ENCODE peak calls at places on chromosome 20, in six cellular contexts. One of them, this sample, is unnamed.

GRCh38 chr20:37308098-37309050 is 18.9 kb downstream of the MANBAL start:
- DNase-seq in effector memory CD4-positive, alpha-beta T cell: no peak
- DNase-seq in body of pancreas: no peak
- DNase-seq in hepatocyte: peak
- DNase-seq in transverse colon: no peak
- DNase-seq in breast epithelium: no peak
- DNase-seq in this sample: no peak

GRCh38 chr20:40481337-40481736 is 207.7 kb downstream of the MAFB start:
- DNase-seq in effector memory CD4-positive, alpha-beta T cell: no peak
- DNase-seq in body of pancreas: no peak
- DNase-seq in hepatocyte: no peak
- DNase-seq in transverse colon: no peak
- DNase-seq in breast epithelium: no peak
- DNase-seq in this sample: no peak

GRCh38 chr20:62761058-62761758 is 35.1 kb upstream of the MRGBP start:
- DNase-seq in effector memory CD4-positive, alpha-beta T cell: no peak
- DNase-seq in body of pancreas: no peak
- DNase-seq in hepatocyte: no peak
- DNase-seq in transverse colon: no peak
- DNase-seq in breast epithelium: peak
- DNase-seq in this sample: peak

GRCh38 chr20:38321959-38322598 is 18.1 kb downstream of the BPI start:
- DNase-seq in effector memory CD4-positive, alpha-beta T cell: no peak
- DNase-seq in body of pancreas: no peak
- DNase-seq in hepatocyte: peak
- DNase-seq in transverse colon: no peak
- DNase-seq in breast epithelium: peak
- DNase-seq in this sample: no peak

GRCh38 chr20:24289737-24290481 is 179.5 kb upstream of the SYNDIG1 start:
- DNase-seq in effector memory CD4-positive, alpha-beta T cell: no peak
- DNase-seq in body of pancreas: no peak
- DNase-seq in hepatocyte: no peak
- DNase-seq in transverse colon: no peak
- DNase-seq in breast epithelium: no peak
- DNase-seq in this sample: no peak

GRCh38 chr20:47922280-47922675 is 137.0 kb upstream of the SULF2 start:
- DNase-seq in effector memory CD4-positive, alpha-beta T cell: no peak
- DNase-seq in body of pancreas: no peak
- DNase-seq in hepatocyte: peak
- DNase-seq in transverse colon: no peak
- DNase-seq in breast epithelium: no peak
- DNase-seq in this sample: no peak

GRCh38 chr20:8932192-8933150 is 136.4 kb upstream of the PLCB4 start:
- DNase-seq in effector memory CD4-positive, alpha-beta T cell: no peak
- DNase-seq in body of pancreas: no peak
- DNase-seq in hepatocyte: no peak
- DNase-seq in transverse colon: no peak
- DNase-seq in breast epithelium: no peak
- DNase-seq in this sample: no peak

GRCh38 chr20:39986231-39986904 is 702.7 kb downstream of the MAFB start:
- DNase-seq in effector memory CD4-positive, alpha-beta T cell: no peak
- DNase-seq in body of pancreas: no peak
- DNase-seq in hepatocyte: peak
- DNase-seq in transverse colon: peak
- DNase-seq in breast epithelium: peak
- DNase-seq in this sample: peak

GRCh38 chr20:58059145-58059544 is 169.3 kb downstream of the ANKRD60 start:
- DNase-seq in effector memory CD4-positive, alpha-beta T cell: no peak
- DNase-seq in body of pancreas: no peak
- DNase-seq in hepatocyte: no peak
- DNase-seq in transverse colon: no peak
- DNase-seq in breast epithelium: no peak
- DNase-seq in this sample: no peak

GRCh38 chr20:42553374-42553773 is 636.3 kb downstream of the PTPRT start:
- DNase-seq in effector memory CD4-positive, alpha-beta T cell: no peak
- DNase-seq in body of pancreas: no peak
- DNase-seq in hepatocyte: no peak
- DNase-seq in transverse colon: no peak
- DNase-seq in breast epithelium: no peak
- DNase-seq in this sample: no peak

GRCh38 chr20:61734733-61735502 is 330.8 kb downstream of the TAF4 start:
- DNase-seq in effector memory CD4-positive, alpha-beta T cell: no peak
- DNase-seq in body of pancreas: no peak
- DNase-seq in hepatocyte: no peak
- DNase-seq in transverse colon: no peak
- DNase-seq in breast epithelium: no peak
- DNase-seq in this sample: peak

GRCh38 chr20:45308078-45308778 is at the start of gene MATN4:
- DNase-seq in effector memory CD4-positive, alpha-beta T cell: no peak
- DNase-seq in body of pancreas: peak
- DNase-seq in hepatocyte: no peak
- DNase-seq in transverse colon: peak
- DNase-seq in breast epithelium: no peak
- DNase-seq in this sample: peak

GRCh38 chr20:29410805-29411457 is 1846.5 kb upstream of the DEFB115 start:
- DNase-seq in effector memory CD4-positive, alpha-beta T cell: no peak
- DNase-seq in body of pancreas: no peak
- DNase-seq in hepatocyte: no peak
- DNase-seq in transverse colon: no peak
- DNase-seq in breast epithelium: no peak
- DNase-seq in this sample: no peak

GRCh38 chr20:10510216-10510615 is 75.1 kb downstream of the SLX4IP start:
- DNase-seq in effector memory CD4-positive, alpha-beta T cell: no peak
- DNase-seq in body of pancreas: no peak
- DNase-seq in hepatocyte: no peak
- DNase-seq in transverse colon: no peak
- DNase-seq in breast epithelium: no peak
- DNase-seq in this sample: no peak
- H3K27ac ChIP-seq in effector memory CD4-positive, alpha-beta T cell: no peak
- H3K27ac ChIP-seq in body of pancreas: no peak
- H3K27ac ChIP-seq in hepatocyte: no peak
- H3K27ac ChIP-seq in transverse colon: peak
- H3K27ac ChIP-seq in breast epithelium: no peak
- H3K27ac ChIP-seq in this sample: no peak

GRCh38 chr20:54131675-54132611 is 41.8 kb downstream of the CYP24A1 start:
- DNase-seq in effector memory CD4-positive, alpha-beta T cell: no peak
- DNase-seq in body of pancreas: no peak
- DNase-seq in hepatocyte: no peak
- DNase-seq in transverse colon: no peak
- DNase-seq in breast epithelium: no peak
- DNase-seq in this sample: no peak

GRCh38 chr20:54133434-54134427 is 40.1 kb downstream of the CYP24A1 start:
- DNase-seq in effector memory CD4-positive, alpha-beta T cell: no peak
- DNase-seq in body of pancreas: no peak
- DNase-seq in hepatocyte: peak
- DNase-seq in transverse colon: peak
- DNase-seq in breast epithelium: peak
- DNase-seq in this sample: no peak

GRCh38 chr20:54129350-54129749 is 44.4 kb downstream of the CYP24A1 start:
- DNase-seq in effector memory CD4-positive, alpha-beta T cell: no peak
- DNase-seq in body of pancreas: no peak
- DNase-seq in hepatocyte: no peak
- DNase-seq in transverse colon: no peak
- DNase-seq in breast epithelium: no peak
- DNase-seq in this sample: no peak

GRCh38 chr20:54134445-54135220 is 39.2 kb downstream of the CYP24A1 start:
- DNase-seq in effector memory CD4-positive, alpha-beta T cell: no peak
- DNase-seq in body of pancreas: no peak
- DNase-seq in hepatocyte: no peak
- DNase-seq in transverse colon: no peak
- DNase-seq in breast epithelium: no peak
- DNase-seq in this sample: no peak

GRCh38 chr20:54132612-54133433 is 41.0 kb downstream of the CYP24A1 start:
- DNase-seq in effector memory CD4-positive, alpha-beta T cell: no peak
- DNase-seq in body of pancreas: no peak
- DNase-seq in hepatocyte: peak
- DNase-seq in transverse colon: peak
- DNase-seq in breast epithelium: peak
- DNase-seq in this sample: no peak
- H3K4me3 ChIP-seq in effector memory CD4-positive, alpha-beta T cell: no peak
- H3K4me3 ChIP-seq in body of pancreas: no peak
- H3K4me3 ChIP-seq in hepatocyte: no peak
- H3K4me3 ChIP-seq in transverse colon: no peak
- H3K4me3 ChIP-seq in breast epithelium: no peak
- H3K4me3 ChIP-seq in this sample: no peak

GRCh38 chr20:3902041-3902440 is 12.9 kb downstream of the PANK2 start:
- DNase-seq in effector memory CD4-positive, alpha-beta T cell: no peak
- DNase-seq in body of pancreas: no peak
- DNase-seq in hepatocyte: no peak
- DNase-seq in transverse colon: no peak
- DNase-seq in breast epithelium: no peak
- DNase-seq in this sample: no peak

GRCh38 chr20:3898639-3899038 is 9.5 kb downstream of the PANK2 start:
- DNase-seq in effector memory CD4-positive, alpha-beta T cell: no peak
- DNase-seq in body of pancreas: no peak
- DNase-seq in hepatocyte: no peak
- DNase-seq in transverse colon: no peak
- DNase-seq in breast epithelium: no peak
- DNase-seq in this sample: no peak

GRCh38 chr20:3900187-3900604 is 11.0 kb downstream of the PANK2 start:
- DNase-seq in effector memory CD4-positive, alpha-beta T cell: no peak
- DNase-seq in body of pancreas: no peak
- DNase-seq in hepatocyte: no peak
- DNase-seq in transverse colon: no peak
- DNase-seq in breast epithelium: no peak
- DNase-seq in this sample: no peak

GRCh38 chr20:3902446-3902845 is 13.3 kb downstream of the PANK2 start:
- DNase-seq in effector memory CD4-positive, alpha-beta T cell: no peak
- DNase-seq in body of pancreas: no peak
- DNase-seq in hepatocyte: no peak
- DNase-seq in transverse colon: no peak
- DNase-seq in breast epithelium: no peak
- DNase-seq in this sample: no peak

DNA sequence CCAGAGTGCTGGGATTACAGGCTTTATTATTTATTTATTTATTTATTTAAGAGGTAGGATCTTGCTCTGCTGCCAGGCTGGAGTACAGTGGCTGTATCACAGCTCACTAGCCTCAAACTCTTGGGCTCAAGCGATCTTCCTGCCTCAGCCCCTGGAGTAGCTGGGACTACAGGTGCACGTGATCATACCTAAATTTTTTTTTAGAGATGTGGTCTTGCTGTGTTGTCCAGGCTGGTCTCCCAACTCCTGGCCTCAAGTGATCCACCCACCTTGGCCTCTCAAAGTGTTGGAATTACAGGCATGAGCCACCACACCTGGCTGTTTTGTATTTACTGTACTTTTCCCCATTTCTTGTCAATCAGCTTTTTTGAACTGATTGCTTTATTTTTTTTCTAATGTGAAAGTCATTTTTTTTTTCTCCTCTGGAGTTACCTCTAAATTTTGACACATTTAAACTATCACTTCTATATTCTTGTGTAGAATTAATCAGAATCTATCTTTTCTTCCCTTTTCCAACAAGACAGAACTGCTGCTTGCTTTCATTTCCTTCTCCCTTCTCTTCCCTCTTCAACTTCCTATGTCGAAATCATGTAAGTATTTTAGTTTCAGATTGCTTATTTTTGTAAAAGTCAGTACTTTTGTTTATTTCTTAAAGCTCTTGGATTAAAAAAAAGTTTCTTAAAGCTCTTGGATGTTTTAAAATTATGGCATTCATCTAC is 12.0 kb downstream of the PANK2 start:
- DNase-seq in effector memory CD4-positive, alpha-beta T cell: no peak
- DNase-seq in body of pancreas: no peak
- DNase-seq in hepatocyte: no peak
- DNase-seq in transverse colon: no peak
- DNase-seq in breast epithelium: no peak
- DNase-seq in this sample: no peak
- H3K27ac ChIP-seq in effector memory CD4-positive, alpha-beta T cell: no peak
- H3K27ac ChIP-seq in body of pancreas: no peak
- H3K27ac ChIP-seq in hepatocyte: peak
- H3K27ac ChIP-seq in transverse colon: peak
- H3K27ac ChIP-seq in breast epithelium: no peak
- H3K27ac ChIP-seq in this sample: peak

GRCh38 chr20:32672982-32673727 is 586 bp downstream of the C20orf203 start:
- DNase-seq in effector memory CD4-positive, alpha-beta T cell: no peak
- DNase-seq in body of pancreas: no peak
- DNase-seq in hepatocyte: no peak
- DNase-seq in transverse colon: peak
- DNase-seq in breast epithelium: no peak
- DNase-seq in this sample: peak
- H3K4me3 ChIP-seq in effector memory CD4-positive, alpha-beta T cell: no peak
- H3K4me3 ChIP-seq in body of pancreas: no peak
- H3K4me3 ChIP-seq in hepatocyte: no peak
- H3K4me3 ChIP-seq in transverse colon: no peak
- H3K4me3 ChIP-seq in breast epithelium: no peak
- H3K4me3 ChIP-seq in this sample: no peak

GRCh38 chr20:48986899-48987298 is 59.2 kb upstream of the CSE1L start:
- DNase-seq in effector memory CD4-positive, alpha-beta T cell: no peak
- DNase-seq in body of pancreas: peak
- DNase-seq in hepatocyte: no peak
- DNase-seq in transverse colon: no peak
- DNase-seq in breast epithelium: no peak
- DNase-seq in this sample: no peak

GRCh38 chr20:48984575-48985219 is 61.4 kb upstream of the CSE1L start:
- DNase-seq in effector memory CD4-positive, alpha-beta T cell: no peak
- DNase-seq in body of pancreas: peak
- DNase-seq in hepatocyte: no peak
- DNase-seq in transverse colon: no peak
- DNase-seq in breast epithelium: no peak
- DNase-seq in this sample: no peak

DNA sequence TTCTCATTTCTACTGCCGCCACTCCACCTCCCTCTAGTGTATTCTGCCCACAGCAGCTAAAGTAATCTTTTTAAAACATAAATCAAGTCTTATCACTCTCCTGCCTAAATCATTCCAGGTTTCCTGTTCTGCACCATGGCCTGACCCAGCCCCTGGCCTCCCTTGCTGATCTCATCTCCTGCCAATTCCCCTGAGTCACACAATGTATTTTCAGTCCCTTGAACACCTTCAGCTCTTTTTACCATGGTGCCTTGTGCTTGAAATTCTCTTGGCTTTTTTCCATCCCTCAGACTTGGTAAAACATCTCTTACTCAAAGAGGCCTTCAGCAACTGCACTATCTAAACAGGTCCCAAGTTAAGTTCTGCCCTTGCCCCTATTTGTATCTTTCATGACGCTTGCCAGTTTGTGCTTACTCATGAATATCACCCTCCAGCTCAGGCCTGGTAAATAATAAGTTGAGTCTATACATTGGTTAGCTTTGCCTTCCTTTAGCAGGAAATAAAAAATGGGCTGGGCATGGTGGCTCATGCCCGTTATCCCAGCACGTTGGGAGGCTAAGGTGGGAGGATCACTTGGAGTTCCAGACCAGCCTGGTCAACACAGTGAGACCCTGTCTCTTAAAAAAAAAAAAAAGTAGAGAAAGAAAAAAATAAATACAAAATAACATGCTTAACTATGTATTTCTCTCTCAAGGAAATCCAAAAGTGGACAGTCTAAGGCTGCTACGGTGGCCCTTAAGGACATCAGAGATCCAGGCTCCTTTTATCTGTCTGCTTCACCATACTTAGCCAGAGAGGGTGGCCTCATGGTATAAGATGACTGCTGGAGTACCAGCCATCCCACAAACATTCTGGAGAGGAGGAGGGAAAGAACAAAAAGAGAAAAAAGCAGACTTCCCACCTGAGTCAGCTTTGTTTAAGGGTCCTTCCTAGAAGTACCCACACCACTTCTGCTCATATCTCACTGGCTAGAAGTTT is 62.2 kb downstream of the ARFGEF2 start:
- DNase-seq in effector memory CD4-positive, alpha-beta T cell: no peak
- DNase-seq in body of pancreas: peak
- DNase-seq in hepatocyte: peak
- DNase-seq in transverse colon: no peak
- DNase-seq in breast epithelium: no peak
- DNase-seq in this sample: no peak
- H3K27ac ChIP-seq in effector memory CD4-positive, alpha-beta T cell: no peak
- H3K27ac ChIP-seq in body of pancreas: peak
- H3K27ac ChIP-seq in hepatocyte: peak
- H3K27ac ChIP-seq in transverse colon: no peak
- H3K27ac ChIP-seq in breast epithelium: no peak
- H3K27ac ChIP-seq in this sample: no peak

GRCh38 chr20:31967830-31968249 is at the start of gene XKR7:
- DNase-seq in effector memory CD4-positive, alpha-beta T cell: no peak
- DNase-seq in body of pancreas: no peak
- DNase-seq in hepatocyte: no peak
- DNase-seq in transverse colon: no peak
- DNase-seq in breast epithelium: no peak
- DNase-seq in this sample: peak
- H3K4me3 ChIP-seq in effector memory CD4-positive, alpha-beta T cell: no peak
- H3K4me3 ChIP-seq in body of pancreas: no peak
- H3K4me3 ChIP-seq in hepatocyte: no peak
- H3K4me3 ChIP-seq in transverse colon: no peak
- H3K4me3 ChIP-seq in breast epithelium: no peak
- H3K4me3 ChIP-seq in this sample: peak

This sample was measured in lower lobe of right lung.